ENCODE peak calls at places on chromosomes 11 and 22, in eight cellular contexts. N is AG04450; P is adrenal gland; E is substantia nigra; Y is CD4-positive, alpha-beta T cell; G is endodermal cell; A is ovary; B is aorta. I is an unnamed sample.

GRCh38 chr11:877565-877964 is 33.0 kb downstream of the CHID1 start:
- DNase-seq in P (no peak), Y (no peak), G (peak), N (no peak), B (no peak), A (no peak), E (no peak), I (no peak)

GRCh38 chr22:47631571-47632102 is 869.2 kb downstream of the TBC1D22A start:
- DNase-seq in Y (no peak), E (no peak), N (no peak), A (no peak), B (no peak), G (no peak), P (no peak), I (peak)

GRCh38 chr22:48161354-48161753 is 1398.9 kb downstream of the TBC1D22A start:
- DNase-seq in Y (no peak), B (no peak), P (no peak), E (no peak), G (no peak), A (peak), N (no peak), I (no peak)

GRCh38 chr11:128632151-128632791 is 44.9 kb upstream of the ETS1 start:
- DNase-seq in E (no peak), G (peak), A (peak), P (no peak), N (peak), Y (no peak), B (peak), I (no peak)

GRCh38 chr11:126048198-126048597 is 14.5 kb downstream of the CDON start:
- DNase-seq in N (no peak), P (no peak), Y (no peak), B (no peak), E (no peak), A (no peak), G (no peak), I (no peak)

GRCh38 chr22:31866918-31867317 is 77.4 kb upstream of the YWHAH start:
- DNase-seq in B (no peak), A (no peak), N (no peak), G (no peak), E (no peak), P (no peak), Y (no peak), I (no peak)

GRCh38 chr22:46614070-46614931 is 5.9 kb upstream of the GRAMD4 start:
- DNase-seq in N (no peak), E (no peak), G (no peak), A (no peak), Y (peak), P (no peak), B (no peak), I (no peak)

GRCh38 chr11:64299847-64300648 is at the start of gene CATSPERZ:
- DNase-seq in B (no peak), E (no peak), A (no peak), G (peak), N (no peak), Y (no peak), P (no peak), I (no peak)

GRCh38 chr11:3192511-3193372 is 25.9 kb downstream of the MRGPRG start:
- DNase-seq in Y (no peak), N (no peak), B (peak), A (no peak), P (no peak), E (no peak), G (peak), I (no peak)

GRCh38 chr11:44617671-44618461 is 52.4 kb downstream of the CD82 start:
- DNase-seq in B (peak), E (no peak), Y (no peak), P (peak), N (no peak), G (peak), A (peak), I (no peak)

GRCh38 chr11:9626778-9627394 is 37.0 kb upstream of the SWAP70 start:
- DNase-seq in P (no peak), Y (no peak), G (peak), N (no peak), B (no peak), E (no peak), A (no peak), I (no peak)

GRCh38 chr11:107359701-107360100 is 97.9 kb downstream of the CWF19L2 start:
- DNase-seq in G (no peak), P (no peak), Y (no peak), B (no peak), A (no peak), N (no peak), E (no peak), I (no peak)

GRCh38 chr11:134592391-134592990 is 180.4 kb upstream of the B3GAT1 start:
- DNase-seq in E (no peak), N (no peak), Y (no peak), G (peak), B (no peak), A (no peak), P (no peak), I (peak)

GRCh38 chr11:82507288-82507687 is 226.4 kb downstream of the FAM181B start:
- DNase-seq in G (no peak), N (no peak), B (no peak), Y (no peak), E (no peak), P (no peak), A (no peak), I (no peak)

GRCh38 chr22:46175631-46176030 is 25.3 kb downstream of the PPARA start:
- DNase-seq in Y (no peak), P (no peak), E (no peak), B (no peak), G (no peak), A (no peak), N (peak), I (no peak)

GRCh38 chr22:19109198-19110063 is 12.8 kb downstream of the DGCR2 start:
- DNase-seq in Y (peak), A (no peak), B (no peak), G (no peak), E (no peak), P (peak), N (no peak), I (no peak)

GRCh38 chr22:44758354-44758969 is 6.1 kb downstream of the ARHGAP8 start:
- DNase-seq in B (no peak), N (no peak), A (no peak), E (no peak), Y (no peak), P (no peak), G (no peak), I (no peak)

GRCh38 chr22:37079158-37079557 is 27.6 kb downstream of the KCTD17 start:
- DNase-seq in B (no peak), N (no peak), Y (no peak), A (no peak), E (no peak), P (no peak), G (no peak), I (no peak)

GRCh38 chr11:60772666-60773065 is 12.5 kb upstream of the MS4A10 start:
- DNase-seq in A (no peak), E (no peak), N (no peak), P (no peak), Y (no peak), G (no peak), B (no peak), I (no peak)

GRCh38 chr11:93972790-93973189 is 48.4 kb upstream of the HEPHL1 start:
- DNase-seq in B (no peak), G (peak), P (no peak), N (no peak), A (no peak), E (no peak), Y (no peak), I (no peak)

GRCh38 chr11:1852885-1853284 is at the start of gene LSP1:
- DNase-seq in G (no peak), E (no peak), P (no peak), N (no peak), A (no peak), Y (peak), B (peak), I (no peak)

GRCh38 chr11:66547662-66548009 is 933 bp downstream of the ACTN3 start:
- DNase-seq in G (peak), B (no peak), E (no peak), P (no peak), N (no peak), A (no peak), Y (no peak), I (no peak)

GRCh38 chr11:27977031-27977430 is 130.9 kb downstream of the KIF18A start:
- DNase-seq in A (no peak), B (no peak), P (no peak), Y (no peak), G (no peak), E (no peak), N (no peak), I (no peak)

GRCh38 chr11:35734669-35735068 is 72.1 kb downstream of the TRIM44 start:
- DNase-seq in N (no peak), B (no peak), Y (no peak), A (no peak), P (no peak), G (no peak), E (no peak), I (no peak)

GRCh38 chr11:72807789-72808188 is 6.4 kb upstream of the ATG16L2 start:
- DNase-seq in N (no peak), Y (no peak), A (no peak), P (no peak), E (no peak), B (no peak), G (no peak), I (no peak)

GRCh38 chr11:16382638-16383380 is 26.5 kb upstream of the SOX6 start:
- DNase-seq in B (no peak), E (no peak), G (no peak), Y (no peak), N (peak), A (no peak), P (no peak), I (no peak)

GRCh38 chr11:37929100-37929649 is 1331.1 kb upstream of the RAG2 start:
- DNase-seq in B (no peak), N (no peak), P (no peak), G (no peak), Y (no peak), E (no peak), A (no peak), I (no peak)

GRCh38 chr11:65456418-65456817 is 33.8 kb downstream of the NEAT1 start:
- DNase-seq in Y (no peak), N (no peak), B (no peak), P (no peak), G (no peak), A (no peak), E (no peak), I (no peak)
- H3K27ac ChIP-seq in Y (no peak), N (no peak), B (no peak), P (no peak), G (no peak), A (no peak), E (no peak), I (no peak)

GRCh38 chr11:57776577-57776976 is 15.0 kb downstream of the CTNND1 start:
- DNase-seq in P (no peak), E (no peak), N (no peak), B (no peak), A (no peak), G (no peak), Y (no peak), I (no peak)
- H3K27ac ChIP-seq in P (no peak), E (peak), N (peak), B (no peak), A (no peak), G (peak), Y (no peak), I (peak)

DNA sequence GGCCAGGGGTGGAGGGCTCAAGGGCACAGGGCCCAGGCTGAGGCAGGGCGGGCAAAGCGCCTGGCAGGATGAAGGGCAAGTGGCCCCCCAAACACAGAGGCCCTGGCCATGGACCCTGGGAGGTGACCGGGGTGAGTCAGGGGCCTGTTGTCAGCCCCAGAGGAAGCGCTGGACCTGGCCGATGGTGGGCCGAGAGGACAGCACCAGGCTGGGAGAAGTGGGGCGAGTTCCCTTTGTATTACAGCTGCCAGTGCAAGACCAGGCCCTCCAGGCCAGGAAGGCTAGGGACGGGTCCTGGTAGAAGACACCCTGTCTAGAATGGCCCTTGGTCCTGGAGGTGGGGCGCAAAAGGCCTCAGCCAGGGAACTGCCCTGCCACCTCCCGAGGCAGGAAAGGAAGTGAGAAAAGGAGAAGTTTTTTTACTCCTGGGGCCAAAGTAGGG is 12.8 kb downstream of the CXCR5 start:
- DNase-seq in G (peak), N (no peak), P (no peak), A (peak), E (no peak), Y (no peak), B (no peak), I (no peak)
- H3K27ac ChIP-seq in G (no peak), N (peak), P (no peak), A (no peak), E (no peak), Y (peak), B (no peak), I (no peak)

DNA sequence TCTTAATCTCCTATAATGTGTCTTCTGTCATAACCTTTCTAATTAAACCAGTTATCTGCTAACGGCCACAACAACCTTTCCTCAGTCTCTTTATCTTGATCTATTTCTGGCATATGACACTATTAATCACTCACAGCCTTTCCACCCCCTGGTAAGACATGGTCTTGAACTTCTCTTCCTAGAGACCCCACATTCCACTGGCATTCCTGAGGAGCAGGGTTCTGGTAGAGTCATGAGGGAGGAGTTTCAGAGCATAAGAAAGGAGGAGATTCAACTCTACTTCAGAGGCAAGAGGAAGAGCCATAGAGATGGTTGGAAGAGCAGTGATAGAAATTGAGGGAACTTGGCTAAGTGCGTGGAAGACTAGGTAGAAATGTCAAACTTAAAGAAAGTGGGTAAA is 325.6 kb downstream of the BLID start:
- DNase-seq in G (no peak), A (no peak), N (no peak), B (no peak), E (no peak), Y (no peak), P (no peak), I (no peak)
- H3K27ac ChIP-seq in G (no peak), A (no peak), N (no peak), B (no peak), E (no peak), Y (no peak), P (no peak), I (no peak)